ENCODE peak calls at places on chromosomes 2 and 18, in ten cellular contexts. One of them, this sample, is unnamed.

GRCh38 chr2:3517948-3518495 is 1.3 kb downstream of the ADI1 start:
- DNase-seq in testis: no peak
- DNase-seq in WERI-Rb-1: no peak
- DNase-seq in tibial artery: no peak
- DNase-seq in breast epithelium: no peak
- DNase-seq in GM23338: no peak
- DNase-seq in transverse colon: no peak
- DNase-seq in OCI-LY7: no peak
- DNase-seq in AG09309: no peak
- DNase-seq in uterus: no peak
- DNase-seq in this sample: no peak

GRCh38 chr2:20452551-20452950 is 5.7 kb downstream of the RHOB start:
- DNase-seq in testis: peak; percentile 43
- DNase-seq in WERI-Rb-1: peak; percentile 39
- DNase-seq in tibial artery: peak; percentile 77
- DNase-seq in uterus: peak; percentile 58
- DNase-seq in GM23338: peak; percentile 29
- DNase-seq in transverse colon: no peak
- DNase-seq in OCI-LY7: no peak
- DNase-seq in breast epithelium: peak; percentile 80
- DNase-seq in AG09309: no peak
- DNase-seq in this sample: peak; percentile 70

GRCh38 chr2:69021027-69021426 is 8.0 kb downstream of the ANTXR1 start:
- DNase-seq in OCI-LY7: no peak
- DNase-seq in WERI-Rb-1: no peak
- DNase-seq in uterus: no peak
- DNase-seq in testis: no peak
- DNase-seq in transverse colon: no peak
- DNase-seq in AG09309: no peak
- DNase-seq in tibial artery: no peak
- DNase-seq in breast epithelium: no peak
- DNase-seq in GM23338: no peak
- DNase-seq in this sample: peak; percentile 49

GRCh38 chr2:127413782-127414743 is 4.2 kb upstream of the PROC start:
- DNase-seq in uterus: no peak
- DNase-seq in OCI-LY7: no peak
- DNase-seq in transverse colon: no peak
- DNase-seq in tibial artery: no peak
- DNase-seq in GM23338: no peak
- DNase-seq in testis: no peak
- DNase-seq in WERI-Rb-1: no peak
- DNase-seq in AG09309: peak; percentile 31
- DNase-seq in breast epithelium: no peak
- DNase-seq in this sample: peak; percentile 83

GRCh38 chr2:189627789-189628188 is 33.5 kb upstream of the ASNSD1 start:
- DNase-seq in WERI-Rb-1: no peak
- DNase-seq in testis: no peak
- DNase-seq in breast epithelium: no peak
- DNase-seq in transverse colon: no peak
- DNase-seq in AG09309: no peak
- DNase-seq in OCI-LY7: no peak
- DNase-seq in GM23338: no peak
- DNase-seq in tibial artery: no peak
- DNase-seq in uterus: no peak
- DNase-seq in this sample: no peak

GRCh38 chr18:76446321-76446720 is 48.7 kb downstream of the ZNF516 start:
- DNase-seq in transverse colon: no peak
- DNase-seq in tibial artery: no peak
- DNase-seq in testis: no peak
- DNase-seq in GM23338: no peak
- DNase-seq in breast epithelium: no peak
- DNase-seq in uterus: no peak
- DNase-seq in WERI-Rb-1: no peak
- DNase-seq in OCI-LY7: no peak
- DNase-seq in AG09309: no peak
- DNase-seq in this sample: no peak

GRCh38 chr2:74267068-74267467 is 68.7 kb downstream of the MTHFD2 start:
- DNase-seq in transverse colon: peak; percentile 79
- DNase-seq in breast epithelium: no peak
- DNase-seq in AG09309: no peak
- DNase-seq in uterus: no peak
- DNase-seq in GM23338: peak; percentile 60
- DNase-seq in tibial artery: no peak
- DNase-seq in testis: no peak
- DNase-seq in WERI-Rb-1: peak; percentile 65
- DNase-seq in OCI-LY7: peak; percentile 68
- DNase-seq in this sample: no peak

GRCh38 chr2:210264282-210264681 is 39.0 kb upstream of the ACADL start:
- DNase-seq in uterus: no peak
- DNase-seq in breast epithelium: no peak
- DNase-seq in transverse colon: no peak
- DNase-seq in GM23338: no peak
- DNase-seq in WERI-Rb-1: no peak
- DNase-seq in OCI-LY7: no peak
- DNase-seq in testis: no peak
- DNase-seq in tibial artery: no peak
- DNase-seq in AG09309: no peak
- DNase-seq in this sample: no peak

GRCh38 chr2:144288428-144288827 is 231.5 kb downstream of the ZEB2 start:
- DNase-seq in testis: no peak
- DNase-seq in transverse colon: no peak
- DNase-seq in GM23338: peak; percentile 13
- DNase-seq in AG09309: no peak
- DNase-seq in WERI-Rb-1: no peak
- DNase-seq in OCI-LY7: no peak
- DNase-seq in uterus: no peak
- DNase-seq in tibial artery: no peak
- DNase-seq in breast epithelium: no peak
- DNase-seq in this sample: peak; percentile 21

GRCh38 chr18:11405804-11406203 is 203.6 kb upstream of the SLC35G4 start:
- DNase-seq in testis: no peak
- DNase-seq in WERI-Rb-1: no peak
- DNase-seq in uterus: no peak
- DNase-seq in AG09309: no peak
- DNase-seq in transverse colon: no peak
- DNase-seq in tibial artery: no peak
- DNase-seq in GM23338: no peak
- DNase-seq in OCI-LY7: no peak
- DNase-seq in breast epithelium: no peak
- DNase-seq in this sample: no peak

DNA sequence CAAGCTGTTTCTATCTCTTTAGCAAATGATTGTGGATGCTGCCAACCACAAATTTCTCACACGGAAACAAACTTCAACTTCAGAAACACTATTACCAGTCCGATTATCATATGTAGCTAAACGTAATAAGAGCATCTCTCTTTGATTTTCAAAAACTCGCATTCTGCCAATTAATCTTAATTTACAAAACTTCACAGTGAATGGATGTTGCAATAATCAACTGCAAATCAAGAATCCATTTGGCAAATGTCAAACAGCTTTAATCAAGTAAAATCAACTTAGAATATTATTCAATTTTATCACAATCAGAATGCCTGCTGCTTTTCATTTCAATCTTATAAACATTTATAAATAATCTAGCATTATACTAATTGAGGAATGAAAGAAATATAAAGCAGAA is 54.2 kb downstream of the DTNB start:
- DNase-seq in WERI-Rb-1: no peak
- DNase-seq in GM23338: no peak
- DNase-seq in uterus: no peak
- DNase-seq in AG09309: no peak
- DNase-seq in OCI-LY7: no peak
- DNase-seq in testis: no peak
- DNase-seq in breast epithelium: no peak
- DNase-seq in tibial artery: no peak
- DNase-seq in transverse colon: no peak
- DNase-seq in this sample: no peak
- TF ChIP-seq CTCF in WERI-Rb-1: no peak
- TF ChIP-seq CTCF in GM23338: no peak
- TF ChIP-seq CTCF in uterus: no peak
- TF ChIP-seq CTCF in AG09309: no peak
- TF ChIP-seq CTCF in OCI-LY7: no peak
- TF ChIP-seq CTCF in testis: no peak
- TF ChIP-seq CTCF in breast epithelium: no peak
- TF ChIP-seq CTCF in tibial artery: no peak
- TF ChIP-seq CTCF in transverse colon: no peak
- TF ChIP-seq CTCF in this sample: no peak

GRCh38 chr18:21742323-21742687 is 1.7 kb downstream of the MIB1 start:
- DNase-seq in transverse colon: no peak
- DNase-seq in breast epithelium: no peak
- DNase-seq in AG09309: no peak
- DNase-seq in WERI-Rb-1: no peak
- DNase-seq in uterus: no peak
- DNase-seq in tibial artery: no peak
- DNase-seq in GM23338: no peak
- DNase-seq in OCI-LY7: peak; percentile 19
- DNase-seq in testis: no peak
- DNase-seq in this sample: peak; percentile 8
- H3K4me3 ChIP-seq in transverse colon: peak overlapping the region; percentile 81
- H3K4me3 ChIP-seq in breast epithelium: peak overlapping the region; percentile 94
- H3K4me3 ChIP-seq in AG09309: peak overlapping the region; percentile 81
- H3K4me3 ChIP-seq in WERI-Rb-1: peak overlapping the region; percentile 84
- H3K4me3 ChIP-seq in uterus: peak overlapping the region; percentile 98
- H3K4me3 ChIP-seq in tibial artery: peak overlapping the region; percentile 95
- H3K4me3 ChIP-seq in GM23338: peak overlapping the region; percentile 78
- H3K4me3 ChIP-seq in OCI-LY7: peak overlapping the region; percentile 95
- H3K4me3 ChIP-seq in testis: no peak overlapping the region
- H3K4me3 ChIP-seq in this sample: peak overlapping the region; percentile 91

DNA sequence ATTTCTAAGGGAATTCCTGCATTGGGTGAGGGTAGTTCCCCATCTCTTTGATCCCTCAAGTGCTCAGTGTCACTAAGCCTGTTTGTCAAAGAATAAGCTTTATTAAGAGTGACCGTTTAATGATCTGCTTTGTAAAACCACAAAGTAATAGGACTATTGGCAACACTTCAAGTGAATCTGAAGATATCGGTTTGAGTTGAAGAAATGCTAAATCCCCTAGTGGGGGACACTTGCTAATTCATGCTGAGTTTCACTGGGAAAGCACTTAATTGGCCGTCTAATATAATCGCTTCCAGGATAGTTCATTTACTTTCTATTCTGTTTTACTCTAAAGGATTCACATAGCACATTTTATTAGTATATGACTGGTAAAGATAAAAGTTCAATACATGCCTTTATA is 54.4 kb downstream of the DTNA start:
- DNase-seq in OCI-LY7: no peak
- DNase-seq in transverse colon: no peak
- DNase-seq in WERI-Rb-1: no peak
- DNase-seq in AG09309: no peak
- DNase-seq in testis: no peak
- DNase-seq in uterus: no peak
- DNase-seq in tibial artery: no peak
- DNase-seq in breast epithelium: no peak
- DNase-seq in GM23338: peak; percentile 35
- DNase-seq in this sample: no peak
- TF ChIP-seq CTCF in OCI-LY7: no peak
- TF ChIP-seq CTCF in transverse colon: no peak
- TF ChIP-seq CTCF in WERI-Rb-1: no peak
- TF ChIP-seq CTCF in AG09309: peak; percentile 6
- TF ChIP-seq CTCF in testis: no peak
- TF ChIP-seq CTCF in uterus: no peak
- TF ChIP-seq CTCF in tibial artery: no peak
- TF ChIP-seq CTCF in breast epithelium: no peak
- TF ChIP-seq CTCF in GM23338: no peak
- TF ChIP-seq CTCF in this sample: no peak

GRCh38 chr18:7946724-7947377 is 379.7 kb downstream of the PTPRM start:
- DNase-seq in testis: peak; percentile 19
- DNase-seq in OCI-LY7: no peak
- DNase-seq in uterus: no peak
- DNase-seq in GM23338: peak; percentile 25
- DNase-seq in tibial artery: no peak
- DNase-seq in WERI-Rb-1: no peak
- DNase-seq in transverse colon: peak; percentile 29
- DNase-seq in breast epithelium: no peak
- DNase-seq in AG09309: peak; percentile 31
- DNase-seq in this sample: peak; percentile 97
- H3K4me3 ChIP-seq in testis: no peak overlapping the region
- H3K4me3 ChIP-seq in OCI-LY7: no peak overlapping the region
- H3K4me3 ChIP-seq in uterus: peak overlapping the region; percentile 16
- H3K4me3 ChIP-seq in GM23338: no peak overlapping the region
- H3K4me3 ChIP-seq in tibial artery: no peak overlapping the region
- H3K4me3 ChIP-seq in WERI-Rb-1: no peak overlapping the region
- H3K4me3 ChIP-seq in transverse colon: no peak overlapping the region
- H3K4me3 ChIP-seq in breast epithelium: peak overlapping the region; percentile 5
- H3K4me3 ChIP-seq in AG09309: peak overlapping the region; percentile 31
- H3K4me3 ChIP-seq in this sample: peak overlapping the region; percentile 54

This sample was measured in fibroblast of villous mesenchyme.